ENCODE peak calls at places on chromosomes 5 and 9, in eight cellular contexts. F, L, M, C, U, B, X and Z are unnamed samples.

GRCh38 chr9:89975586-89975985 is 370.8 kb downstream of the GADD45G start:
- DNase-seq in M (no peak), L (no peak), X (no peak), C (no peak), F (no peak), B (no peak), U (no peak), Z (no peak)

GRCh38 chr5:137374110-137374853 is 124.8 kb downstream of the SPOCK1 start:
- DNase-seq in M (no peak), L (peak), X (no peak), B (no peak), C (no peak), U (peak), F (peak), Z (no peak)

GRCh38 chr5:146081685-146082084 is 23.7 kb downstream of the PLAC8L1 start:
- DNase-seq in B (no peak), C (no peak), X (no peak), L (peak), U (no peak), M (no peak), F (no peak), Z (no peak)

GRCh38 chr9:81031422-81032029 is 657.8 kb downstream of the TLE1 start:
- DNase-seq in L (no peak), C (no peak), F (no peak), U (no peak), X (peak), M (no peak), B (no peak), Z (no peak)

GRCh38 chr9:134489621-134490380 is 151.8 kb upstream of the COL5A1 start:
- DNase-seq in C (no peak), X (no peak), U (no peak), B (no peak), F (no peak), L (no peak), M (no peak), Z (peak)

GRCh38 chr9:1997646-1998045 is 17.5 kb upstream of the SMARCA2 start:
- DNase-seq in U (no peak), L (no peak), C (no peak), B (no peak), X (no peak), M (no peak), F (no peak), Z (no peak)

GRCh38 chr5:175820230-175820629 is 51.1 kb upstream of the CPLX2 start:
- DNase-seq in F (no peak), U (no peak), B (no peak), X (no peak), C (no peak), M (no peak), L (peak), Z (no peak)

GRCh38 chr9:93154293-93154903 is 20.3 kb upstream of the NINJ1 start:
- DNase-seq in L (peak), U (peak), M (no peak), B (no peak), X (peak), C (no peak), F (peak), Z (no peak)

GRCh38 chr9:117160254-117160653 is 254.6 kb downstream of the ASTN2 start:
- DNase-seq in B (peak), F (no peak), M (no peak), X (no peak), U (no peak), L (peak), C (no peak), Z (no peak)

GRCh38 chr5:142872795-142873194 is 102.6 kb downstream of the ARHGAP26 start:
- DNase-seq in M (no peak), U (no peak), L (no peak), X (peak), B (no peak), F (peak), C (no peak), Z (peak)

GRCh38 chr5:140239939-140240700 is 62.8 kb downstream of the PFDN1 start:
- DNase-seq in M (peak), U (peak), C (peak), F (peak), L (peak), B (peak), X (peak), Z (peak)

GRCh38 chr9:111148390-111148993 is 110.2 kb upstream of the LPAR1 start:
- DNase-seq in F (no peak), L (no peak), C (peak), M (no peak), B (no peak), U (no peak), X (no peak), Z (no peak)

GRCh38 chr9:134403292-134403681 is 77.0 kb downstream of the RXRA start:
- DNase-seq in M (no peak), C (no peak), X (no peak), F (no peak), B (no peak), L (no peak), U (peak), Z (no peak)

GRCh38 chr5:160315968-160316367 is 3.6 kb upstream of the CCNJL start:
- DNase-seq in U (no peak), F (peak), L (peak), X (peak), M (no peak), C (no peak), B (no peak), Z (peak)

GRCh38 chr9:98385751-98386150 is 130.3 kb upstream of the TBC1D2 start:
- DNase-seq in M (no peak), U (no peak), C (no peak), B (no peak), L (no peak), F (no peak), X (no peak), Z (no peak)

GRCh38 chr9:18747590-18747989 is 273.6 kb downstream of the ADAMTSL1 start:
- DNase-seq in L (no peak), B (no peak), U (peak), F (no peak), X (no peak), C (no peak), M (no peak), Z (no peak)

GRCh38 chr9:4862506-4863250 is 69.9 kb downstream of the RCL1 start:
- DNase-seq in F (no peak), C (no peak), L (no peak), B (no peak), X (no peak), M (no peak), U (no peak), Z (no peak)

GRCh38 chr5:119355636-119356383 is at the start of gene TNFAIP8:
- DNase-seq in X (peak), L (no peak), F (peak), U (peak), B (no peak), M (peak), C (peak), Z (peak)

GRCh38 chr5:56259002-56259511 is 25.9 kb upstream of the ANKRD55 start:
- DNase-seq in C (peak), B (no peak), F (peak), X (peak), U (no peak), L (no peak), M (no peak), Z (no peak)

GRCh38 chr5:105663671-105664070 is 2007.1 kb downstream of the EFNA5 start:
- DNase-seq in C (no peak), L (no peak), X (no peak), F (no peak), U (no peak), B (no peak), M (no peak), Z (no peak)

GRCh38 chr9:88916875-88917274 is 74.4 kb upstream of the S1PR3 start:
- DNase-seq in L (no peak), M (no peak), F (no peak), B (no peak), X (no peak), C (no peak), U (no peak), Z (no peak)

GRCh38 chr9:124457887-124458431 is 7.7 kb downstream of the ADGRD2 start:
- DNase-seq in F (no peak), B (no peak), L (no peak), U (no peak), C (no peak), M (no peak), X (no peak), Z (no peak)

GRCh38 chr5:33457124-33457523 is 16.4 kb downstream of the TARS1 start:
- DNase-seq in L (no peak), U (no peak), F (no peak), M (no peak), X (no peak), B (no peak), C (no peak), Z (no peak)

GRCh38 chr9:128781186-128782070 is 5.6 kb upstream of the TBC1D13 start:
- DNase-seq in M (no peak), L (no peak), C (no peak), X (no peak), B (no peak), F (no peak), U (no peak), Z (no peak)

GRCh38 chr9:109767404-109767803 is 12.6 kb upstream of the PALM2AKAP2 start:
- DNase-seq in F (no peak), X (no peak), C (no peak), L (no peak), M (no peak), B (no peak), U (no peak), Z (no peak)